ENCODE peak calls at places on chromosomes 5 and 9, in five cellular contexts. V is SK-N-SH, P is HepG2, Q is GM12891, S is GM12878. H is an unnamed sample.

GRCh38 chr9:82934949-82935348 is 128.0 kb downstream of the RASEF start:
- DNase-seq in V (no peak), P (peak), Q (no peak), S (no peak), H (no peak)

GRCh38 chr5:67187318-67187717 is 9.3 kb downstream of the CD180 start:
- DNase-seq in V (no peak), P (no peak), Q (no peak), S (no peak), H (no peak)

GRCh38 chr5:61202213-61202612 is 39.9 kb upstream of the SMIM15 start:
- DNase-seq in V (no peak), P (no peak), Q (no peak), S (peak), H (no peak)

GRCh38 chr9:108834959-108835696 is 20.7 kb downstream of the ACTL7B start:
- DNase-seq in V (no peak), P (no peak), Q (no peak), S (no peak), H (no peak)

GRCh38 chr5:179986328-179986727 is 78.6 kb upstream of the TBC1D9B start:
- DNase-seq in V (no peak), P (no peak), Q (no peak), S (no peak), H (no peak)

GRCh38 chr5:93267276-93267675 is 313.7 kb downstream of the NR2F1-AS1 start:
- DNase-seq in V (no peak), P (no peak), Q (no peak), S (no peak), H (no peak)

GRCh38 chr5:156913719-156914370 is 49.2 kb downstream of the TIMD4 start:
- DNase-seq in V (no peak), P (no peak), Q (no peak), S (peak), H (peak)

GRCh38 chr9:72932669-72933068 is 20.2 kb downstream of the ALDH1A1 start:
- DNase-seq in V (no peak), P (no peak), Q (no peak), S (no peak), H (no peak)

GRCh38 chr9:93107151-93107824 is 11.3 kb downstream of the CARD19 start:
- DNase-seq in V (no peak), P (no peak), Q (no peak), S (no peak), H (no peak)

GRCh38 chr5:154573011-154573410 is 95.0 kb upstream of the HAND1 start:
- DNase-seq in V (no peak), P (no peak), Q (no peak), S (no peak), H (no peak)

GRCh38 chr9:18357321-18357720 is 116.6 kb upstream of the ADAMTSL1 start:
- DNase-seq in V (no peak), P (no peak), Q (no peak), S (no peak), H (no peak)

GRCh38 chr5:9698125-9698848 is 68.1 kb upstream of the TAS2R1 start:
- DNase-seq in V (no peak), P (no peak), Q (no peak), S (no peak), H (no peak)

GRCh38 chr9:36450110-36450732 is 50.2 kb upstream of the RNF38 start:
- DNase-seq in V (peak), P (peak), Q (no peak), S (no peak), H (no peak)

GRCh38 chr9:551986-552930 is 289.2 kb upstream of the DMRT1 start:
- DNase-seq in V (no peak), P (no peak), Q (no peak), S (no peak), H (no peak)

GRCh38 chr5:66877843-66878242 is 281.6 kb downstream of the MAST4 start:
- DNase-seq in V (no peak), P (no peak), Q (no peak), S (no peak), H (no peak)

GRCh38 chr5:16774806-16775205 is 158.0 kb upstream of the RETREG1 start:
- DNase-seq in V (no peak), P (peak), Q (no peak), S (no peak), H (no peak)

GRCh38 chr5:176847726-176848290 is 37.4 kb downstream of the UNC5A start:
- DNase-seq in V (no peak), P (no peak), Q (no peak), S (no peak), H (no peak)

GRCh38 chr9:74771262-74771585 is 116.5 kb downstream of the TRPM6 start:
- DNase-seq in V (no peak), P (no peak), Q (no peak), S (no peak), H (no peak)

GRCh38 chr9:21559402-21560280 is 77.5 kb upstream of the IFNE start:
- DNase-seq in V (peak), P (no peak), Q (peak), S (no peak), H (peak)
- TF ChIP-seq POLR2AphosphoS5 in V (no peak), P (no peak), Q (no peak), S (no peak), H (no peak)

GRCh38 chr5:147737921-147738320 is 44.6 kb downstream of the JAKMIP2 start:
- DNase-seq in V (no peak), P (no peak), Q (no peak), S (no peak), H (no peak)

GRCh38 chr5:147740864-147741263 is 41.7 kb downstream of the JAKMIP2 start:
- DNase-seq in V (no peak), P (no peak), Q (no peak), S (no peak), H (no peak)

GRCh38 chr5:147743012-147743411 is 39.5 kb downstream of the JAKMIP2 start:
- DNase-seq in V (no peak), P (no peak), Q (no peak), S (no peak), H (no peak)

GRCh38 chr5:147743686-147744332 is 38.7 kb downstream of the JAKMIP2 start:
- DNase-seq in V (peak), P (no peak), Q (no peak), S (no peak), H (no peak)

GRCh38 chr5:147742151-147742550 is 40.4 kb downstream of the JAKMIP2 start:
- DNase-seq in V (no peak), P (no peak), Q (no peak), S (no peak), H (no peak)
- TF ChIP-seq TAF1 in V (no peak), P (no peak), Q (no peak), S (no peak), H (no peak)

GRCh38 chr5:72497823-72498222 is 9.4 kb downstream of the ZNF366 start:
- DNase-seq in V (no peak), P (no peak), Q (no peak), S (no peak), H (no peak)
- TF ChIP-seq POLR2AphosphoS5 in V (no peak), P (no peak), Q (no peak), S (no peak), H (no peak)

DNA sequence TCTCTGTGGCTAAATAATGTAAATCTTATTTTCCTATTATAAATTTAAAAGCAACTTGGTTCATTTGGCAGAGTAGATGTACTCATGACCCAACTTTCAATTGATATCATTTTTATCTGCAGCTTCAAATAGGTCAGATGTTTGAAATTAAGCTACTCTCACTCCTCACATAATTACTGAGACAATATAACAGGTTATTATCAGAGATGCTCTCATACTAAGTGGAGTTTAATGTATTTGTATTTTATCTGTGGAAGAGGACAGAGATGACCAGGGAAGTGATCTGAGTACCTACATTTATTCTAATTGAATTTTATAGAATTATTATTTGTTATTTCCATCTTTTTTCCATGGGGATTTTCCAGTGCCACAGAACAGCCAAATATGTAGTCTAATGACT is 177.4 kb upstream of the PRLR start:
- DNase-seq in V (peak), P (no peak), Q (no peak), S (no peak), H (no peak)
- TF ChIP-seq TAF1 in V (no peak), P (no peak), Q (no peak), S (no peak), H (no peak)

GRCh38 chr5:80967500-80968181 is 7.5 kb downstream of the RASGRF2 start:
- DNase-seq in V (no peak), P (peak), Q (no peak), S (no peak), H (no peak)
- TF ChIP-seq POLR2AphosphoS5 in V (no peak), P (no peak), Q (no peak), S (no peak), H (no peak)

GRCh38 chr5:38613475-38613874 is 57.0 kb upstream of the LIFR start:
- DNase-seq in V (no peak), P (no peak), Q (no peak), S (no peak), H (no peak)
- TF ChIP-seq TAF1 in V (no peak), P (no peak), Q (no peak), S (no peak), H (no peak)

GRCh38 chr5:170082701-170083100 is 23.0 kb upstream of the FOXI1 start:
- DNase-seq in V (no peak), P (no peak), Q (no peak), S (no peak), H (no peak)

GRCh38 chr5:170081616-170082015 is 24.1 kb upstream of the FOXI1 start:
- DNase-seq in V (no peak), P (no peak), Q (no peak), S (no peak), H (no peak)

GRCh38 chr5:170092702-170093101 is 13.0 kb upstream of the FOXI1 start:
- DNase-seq in V (no peak), P (no peak), Q (no peak), S (no peak), H (no peak)

GRCh38 chr5:170087168-170087817 is 18.4 kb upstream of the FOXI1 start:
- DNase-seq in V (no peak), P (no peak), Q (no peak), S (no peak), H (no peak)
- TF ChIP-seq POLR2AphosphoS5 in V (no peak), P (no peak), Q (no peak), S (no peak), H (no peak)

H was measured in GM12892.